ENCODE peak calls at places on chromosomes 3 and 15, in eight cellular contexts. G is HFF-Myc, Q is GM12878, O is bronchial epithelial cell, V is tibial nerve, K is left ventricle myocardium inferior, Z is RWPE1, P is kidney. I is an unnamed sample.

GRCh38 chr3:111577798-111578685 is 17.1 kb downstream of the ZBED2 start:
- DNase-seq in G (peak), Q (peak), O (peak), V (no peak), K (no peak), Z (peak), P (no peak), I (no peak)

GRCh38 chr3:189169728-189170127 is 2.0 kb upstream of the TPRG1 start:
- DNase-seq in G (no peak), Q (no peak), O (no peak), V (no peak), K (no peak), Z (no peak), P (no peak), I (no peak)

GRCh38 chr3:189331002-189331418 is 159.2 kb downstream of the TPRG1 start:
- DNase-seq in G (no peak), Q (no peak), O (no peak), V (no peak), K (no peak), Z (no peak), P (no peak), I (no peak)

GRCh38 chr3:178482981-178483380 is 53.3 kb upstream of the KCNMB2 start:
- DNase-seq in G (no peak), Q (no peak), O (no peak), V (no peak), K (no peak), Z (no peak), P (no peak), I (no peak)

GRCh38 chr15:41648770-41649169 is 11.4 kb upstream of the MGA start:
- DNase-seq in G (no peak), Q (no peak), O (peak), V (no peak), K (no peak), Z (no peak), P (no peak), I (no peak)

GRCh38 chr3:193764959-193765358 is 172.0 kb downstream of the OPA1 start:
- DNase-seq in G (no peak), Q (no peak), O (no peak), V (no peak), K (no peak), Z (no peak), P (no peak), I (no peak)

GRCh38 chr3:198107840-198108734 is 148.1 kb downstream of the LMLN start:
- DNase-seq in G (peak), Q (no peak), O (no peak), V (no peak), K (no peak), Z (no peak), P (no peak), I (no peak)

GRCh38 chr3:33848624-33849347 is 50.4 kb downstream of the PDCD6IP start:
- DNase-seq in G (no peak), Q (no peak), O (no peak), V (no peak), K (no peak), Z (no peak), P (no peak), I (no peak)

GRCh38 chr3:46463120-46463867 is 1.4 kb downstream of the LTF start:
- DNase-seq in G (no peak), Q (no peak), O (no peak), V (no peak), K (peak), Z (no peak), P (peak), I (no peak)

GRCh38 chr3:137724240-137724639 is 39.9 kb upstream of the SOX14 start:
- DNase-seq in G (no peak), Q (no peak), O (no peak), V (no peak), K (no peak), Z (no peak), P (no peak), I (no peak)

GRCh38 chr15:22955544-22956085 is 24.6 kb downstream of the CYFIP1 start:
- DNase-seq in G (no peak), Q (no peak), O (no peak), V (no peak), K (no peak), Z (no peak), P (no peak), I (no peak)

GRCh38 chr3:56775931-56776461 is 25.8 kb downstream of the ARHGEF3 start:
- DNase-seq in G (no peak), Q (no peak), O (no peak), V (no peak), K (no peak), Z (no peak), P (no peak), I (no peak)

GRCh38 chr3:78879516-78879860 is 888.3 kb downstream of the ROBO1 start:
- DNase-seq in G (no peak), Q (no peak), O (no peak), V (no peak), K (no peak), Z (no peak), P (no peak), I (no peak)

GRCh38 chr3:157572559-157573270 is 69.5 kb upstream of the VEPH1 start:
- DNase-seq in G (no peak), Q (no peak), O (peak), V (no peak), K (no peak), Z (peak), P (no peak), I (no peak)

GRCh38 chr3:46663611-46664135 is 29.8 kb downstream of the ALS2CL start:
- DNase-seq in G (no peak), Q (no peak), O (peak), V (no peak), K (no peak), Z (no peak), P (no peak), I (no peak)

GRCh38 chr3:57983734-57984518 is 24.3 kb upstream of the FLNB start:
- DNase-seq in G (peak), Q (peak), O (peak), V (no peak), K (peak), Z (peak), P (peak), I (no peak)

GRCh38 chr15:100889359-100890058 is 9.9 kb downstream of the ALDH1A3 start:
- DNase-seq in G (peak), Q (no peak), O (peak), V (peak), K (peak), Z (no peak), P (peak), I (peak)

GRCh38 chr3:127889976-127890650 is 24.9 kb upstream of the KBTBD12 start:
- DNase-seq in G (no peak), Q (no peak), O (no peak), V (no peak), K (no peak), Z (no peak), P (no peak), I (no peak)

GRCh38 chr3:136617123-136617700 is 135.0 kb downstream of the STAG1 start:
- DNase-seq in G (no peak), Q (no peak), O (no peak), V (no peak), K (no peak), Z (no peak), P (no peak), I (no peak)

GRCh38 chr15:57857871-57858270 is 151.4 kb downstream of the POLR2M start:
- DNase-seq in G (no peak), Q (no peak), O (no peak), V (no peak), K (no peak), Z (no peak), P (no peak), I (no peak)

GRCh38 chr3:166274996-166275395 is 437.8 kb upstream of the BCHE start:
- DNase-seq in G (no peak), Q (no peak), O (no peak), V (no peak), K (no peak), Z (no peak), P (no peak), I (no peak)

GRCh38 chr3:154235330-154235729 is 89.0 kb downstream of the DHX36 start:
- DNase-seq in G (no peak), Q (no peak), O (peak), V (no peak), K (no peak), Z (no peak), P (no peak), I (no peak)

GRCh38 chr3:186286114-186286513 is 75.9 kb downstream of the DGKG start:
- DNase-seq in G (no peak), Q (no peak), O (no peak), V (no peak), K (no peak), Z (no peak), P (no peak), I (no peak)

GRCh38 chr3:114362815-114363214 is 69.0 kb downstream of the TIGIT start:
- DNase-seq in G (no peak), Q (no peak), O (peak), V (no peak), K (no peak), Z (peak), P (no peak), I (no peak)

GRCh38 chr3:17741621-17742091 is 775 bp downstream of the TBC1D5 start:
- DNase-seq in G (no peak), Q (no peak), O (peak), V (no peak), K (no peak), Z (no peak), P (no peak), I (no peak)

GRCh38 chr15:68620721-68621528 is 42.1 kb downstream of the CORO2B start:
- DNase-seq in G (peak), Q (no peak), O (peak), V (peak), K (peak), Z (no peak), P (peak), I (no peak)

GRCh38 chr3:4606915-4607314 is 113.8 kb downstream of the ITPR1 start:
- DNase-seq in G (no peak), Q (no peak), O (no peak), V (no peak), K (no peak), Z (no peak), P (no peak), I (no peak)

GRCh38 chr3:187739561-187740445 is 5.5 kb downstream of the BCL6 start:
- DNase-seq in G (peak), Q (no peak), O (peak), V (peak), K (peak), Z (peak), P (peak), I (peak)

GRCh38 chr3:156291269-156292123 is 171.1 kb downstream of the KCNAB1 start:
- DNase-seq in G (no peak), Q (no peak), O (peak), V (no peak), K (peak), Z (no peak), P (peak), I (peak)

GRCh38 chr15:45702041-45702440 is 67.2 kb downstream of the SQOR start:
- DNase-seq in G (no peak), Q (no peak), O (peak), V (no peak), K (no peak), Z (no peak), P (no peak), I (no peak)

GRCh38 chr3:100844063-100844936 is 135.0 kb downstream of the TFG start:
- DNase-seq in G (no peak), Q (no peak), O (peak), V (no peak), K (no peak), Z (peak), P (no peak), I (no peak)

GRCh38 chr3:10970306-10970979 is 22.1 kb upstream of the SLC6A1 start:
- DNase-seq in G (no peak), Q (no peak), O (no peak), V (no peak), K (no peak), Z (no peak), P (peak), I (no peak)

GRCh38 chr3:175940881-175941280 is 1081.7 kb downstream of the NAALADL2 start:
- DNase-seq in G (no peak), Q (no peak), O (peak), V (no peak), K (no peak), Z (no peak), P (no peak), I (no peak)

GRCh38 chr15:94040523-94041248 is 190.7 kb upstream of the MCTP2 start:
- DNase-seq in G (no peak), Q (no peak), O (no peak), V (no peak), K (no peak), Z (no peak), P (no peak), I (no peak)

GRCh38 chr3:13707456-13707855 is 158.5 kb downstream of the FBLN2 start:
- DNase-seq in G (no peak), Q (no peak), O (no peak), V (no peak), K (no peak), Z (no peak), P (no peak), I (peak)

GRCh38 chr15:96699871-96700401 is 369.4 kb downstream of the NR2F2 start:
- DNase-seq in G (no peak), Q (no peak), O (no peak), V (no peak), K (no peak), Z (no peak), P (no peak), I (no peak)

GRCh38 chr3:73143821-73144237 is 82.4 kb downstream of the EBLN2 start:
- DNase-seq in G (no peak), Q (no peak), O (no peak), V (no peak), K (no peak), Z (no peak), P (no peak), I (no peak)

GRCh38 chr3:7367968-7368367 is 507.1 kb downstream of the GRM7 start:
- DNase-seq in G (no peak), Q (no peak), O (peak), V (no peak), K (no peak), Z (no peak), P (no peak), I (no peak)

DNA sequence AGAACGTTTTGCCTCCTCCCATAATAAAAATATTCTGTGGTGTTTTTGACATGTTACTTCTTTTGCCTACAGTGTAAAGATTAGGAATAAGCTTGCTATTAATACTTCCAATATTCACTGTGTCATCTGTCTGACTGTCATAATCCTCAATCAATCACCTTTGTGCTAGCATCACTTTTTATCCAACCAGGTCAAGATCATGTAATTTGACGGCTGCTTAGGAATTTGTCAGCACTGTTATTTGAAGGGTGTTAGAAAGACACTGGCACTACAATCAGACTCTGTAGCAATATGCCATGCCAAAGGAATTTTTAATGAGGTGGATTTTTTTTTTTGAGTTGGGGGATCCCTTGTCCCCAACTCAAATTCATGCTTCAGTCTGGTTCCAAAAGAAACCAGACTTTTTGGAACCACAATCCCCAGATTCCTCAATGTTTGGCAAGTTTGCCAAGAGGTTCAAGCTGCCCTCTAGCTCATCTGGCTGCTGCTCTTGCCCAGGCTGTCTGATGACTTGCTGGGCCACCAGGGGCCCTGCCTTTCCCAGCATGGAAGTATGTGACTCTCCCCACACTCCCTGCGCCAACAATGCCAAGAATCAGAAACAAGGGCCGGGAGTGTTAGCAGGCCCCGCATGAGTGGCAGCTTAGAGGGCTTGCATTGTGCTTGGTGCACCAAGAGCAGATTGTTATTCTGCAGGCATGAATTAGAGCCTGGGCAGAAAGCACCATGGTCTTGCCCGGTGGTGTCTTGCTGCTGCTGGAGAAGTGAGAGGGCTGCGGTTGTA is 58.6 kb upstream of the TSC22D2 start:
- DNase-seq in G (no peak), Q (no peak), O (peak), V (peak), K (peak), Z (no peak), P (no peak), I (no peak)
- TF ChIP-seq CTCF in G (no peak), Q (no peak), O (no peak), V (no peak), K (peak), Z (no peak), P (no peak), I (no peak)

GRCh38 chr3:160564949-160565441 is 376 bp downstream of the KPNA4 start:
- DNase-seq in G (no peak), Q (no peak), O (peak), V (no peak), K (peak), Z (peak), P (no peak), I (no peak)

GRCh38 chr3:160562952-160563351 is 2.4 kb downstream of the KPNA4 start:
- DNase-seq in G (no peak), Q (no peak), O (no peak), V (no peak), K (no peak), Z (no peak), P (no peak), I (no peak)

GRCh38 chr3:160566499-160566898 is 1.1 kb upstream of the KPNA4 start:
- DNase-seq in G (no peak), Q (no peak), O (no peak), V (no peak), K (no peak), Z (no peak), P (no peak), I (no peak)

GRCh38 chr3:160565442-160566403 is at the start of gene KPNA4:
- DNase-seq in G (peak), Q (peak), O (peak), V (peak), K (peak), Z (peak), P (peak), I (peak)

DNA sequence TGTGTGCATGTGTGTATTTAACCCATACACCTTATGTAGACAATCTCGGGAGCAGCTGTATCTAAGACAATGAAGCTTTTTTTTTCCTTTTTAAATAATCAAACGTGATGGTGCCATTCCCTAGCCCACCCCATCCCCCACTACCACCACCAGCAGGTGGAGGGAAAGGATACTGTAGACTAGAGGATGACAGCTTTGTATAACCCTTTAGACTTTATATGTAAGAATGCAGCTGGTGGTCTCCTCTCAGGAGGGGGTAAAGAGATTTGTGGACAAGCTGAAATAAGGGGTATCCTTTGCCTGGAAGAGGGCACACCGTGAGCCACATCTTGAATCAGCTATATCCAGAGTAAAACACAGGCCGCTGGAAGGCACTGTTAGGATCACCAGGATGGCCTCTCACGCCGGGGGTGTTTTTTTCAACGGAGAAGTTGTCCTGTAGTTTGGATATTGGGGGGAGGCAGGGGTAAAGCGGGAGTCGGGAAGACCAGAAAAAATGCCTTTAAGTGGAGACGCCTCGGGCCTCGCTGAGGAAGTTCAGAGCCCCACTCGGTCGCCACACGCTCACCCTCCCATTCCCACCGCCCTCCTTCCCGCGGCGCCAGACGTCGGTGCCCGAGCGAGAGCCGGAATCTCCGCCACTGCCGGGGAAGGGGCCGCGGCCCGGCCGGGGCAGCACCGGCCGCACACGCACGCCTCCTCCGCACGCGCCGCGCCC is 1.0 kb downstream of the KPNA4 start:
- DNase-seq in G (no peak), Q (no peak), O (no peak), V (no peak), K (no peak), Z (peak), P (peak), I (no peak)
- TF ChIP-seq CTCF in G (no peak), Q (no peak), O (no peak), V (no peak), K (no peak), Z (no peak), P (no peak), I (no peak)

DNA sequence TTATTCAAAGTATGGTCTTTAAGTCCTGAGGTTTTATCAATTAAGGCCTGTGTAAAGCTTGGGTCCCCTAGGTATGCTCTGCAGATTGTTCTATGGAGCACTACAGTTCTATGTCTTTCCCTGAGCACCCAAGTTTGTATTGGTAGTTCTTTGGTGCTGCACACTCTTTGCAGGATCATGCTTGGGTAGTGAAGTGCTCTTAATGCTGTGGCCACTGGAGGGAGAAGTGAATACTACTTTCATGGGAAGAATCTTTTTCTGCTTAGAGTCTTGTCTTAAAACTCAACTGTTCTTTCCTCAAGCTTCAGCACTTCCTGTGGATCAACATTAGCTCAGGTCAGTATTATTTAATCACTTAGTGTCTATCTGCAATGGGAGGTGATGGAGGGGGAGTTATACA is 93.6 kb upstream of the CFAP20DC start:
- DNase-seq in G (no peak), Q (no peak), O (peak), V (no peak), K (no peak), Z (no peak), P (no peak), I (no peak)
- TF ChIP-seq CTCF in G (no peak), Q (no peak), O (peak), V (no peak), K (no peak), Z (no peak), P (no peak), I (no peak)

DNA sequence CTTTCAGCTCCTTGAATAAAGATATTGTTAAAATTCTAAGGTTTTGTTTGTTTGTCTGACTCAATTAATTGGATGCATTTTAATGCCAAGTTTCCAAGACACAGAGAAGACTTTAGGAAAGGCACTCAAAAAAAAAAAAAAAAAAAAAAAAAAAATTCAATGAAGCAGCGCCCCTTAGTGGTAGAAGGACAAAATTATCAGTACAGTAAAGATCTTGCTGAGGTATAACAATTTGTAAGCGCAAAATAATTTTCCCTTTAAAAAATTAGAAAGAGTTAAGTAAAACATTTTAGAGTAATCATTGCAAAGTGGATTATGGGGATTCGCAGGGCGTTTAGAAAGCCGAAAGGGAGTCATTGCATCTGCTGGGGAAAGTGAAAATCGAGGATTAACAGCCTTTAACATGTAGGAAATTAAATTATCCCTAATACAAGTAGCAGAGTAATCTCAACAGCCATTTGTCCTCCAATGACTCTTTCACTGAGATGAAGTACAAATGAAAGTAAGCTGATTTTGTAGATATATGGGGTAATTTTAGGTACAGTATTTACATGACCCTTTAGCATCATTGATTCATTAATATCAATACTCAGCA is 5.8 kb upstream of the DIS3L start:
- DNase-seq in G (no peak), Q (no peak), O (peak), V (no peak), K (no peak), Z (peak), P (no peak), I (no peak)
- TF ChIP-seq CTCF in G (peak), Q (peak), O (peak), V (peak), K (peak), Z (peak), P (peak), I (peak)

I was measured in mesothelial cell of epicardium.